ENCODE peak calls at places on chromosomes 11 and 22, in nine cellular contexts. G is AG10803, R is AG09309, V is left ventricle myocardium inferior, P is bronchial epithelial cell, B is esophagus muscularis mucosa, X is osteoblast, W is neural progenitor cell, J is PC-9. A is an unnamed sample.

GRCh38 chr22:37748659-37749058 is 51.8 kb downstream of the TRIOBP start:
- DNase-seq in G (no peak), R (no peak), V (no peak), P (no peak), B (no peak), X (no peak), W (no peak), J (no peak), A (no peak)

GRCh38 chr11:118200901-118201680 is 23.7 kb downstream of the JAML start:
- DNase-seq in G (no peak), R (no peak), V (no peak), P (no peak), B (no peak), X (no peak), W (no peak), J (no peak), A (no peak)

GRCh38 chr11:131773626-131774025 is 403.2 kb downstream of the NTM start:
- DNase-seq in G (no peak), R (no peak), V (no peak), P (no peak), B (no peak), X (no peak), W (no peak), J (no peak), A (no peak)

GRCh38 chr11:1531961-1532586 is 40.0 kb downstream of the DUSP8 start:
- DNase-seq in G (peak; percentile 91), R (peak; percentile 5), V (peak; percentile 77), P (peak; percentile 80), B (no peak), X (peak; percentile 88), W (no peak), J (no peak), A (peak; percentile 32)

GRCh38 chr22:34324763-34325162 is 404.5 kb upstream of the LARGE1 start:
- DNase-seq in G (no peak), R (no peak), V (peak; percentile 35), P (no peak), B (no peak), X (no peak), W (no peak), J (no peak), A (no peak)

GRCh38 chr11:251550-251949 is 14.8 kb downstream of the PSMD13 start:
- DNase-seq in G (peak; percentile 15), R (no peak), V (no peak), P (no peak), B (no peak), X (no peak), W (no peak), J (no peak), A (no peak)

GRCh38 chr11:29272019-29272654 is 744.7 kb downstream of the KCNA4 start:
- DNase-seq in G (peak; percentile 41), R (no peak), V (no peak), P (peak; percentile 64), B (no peak), X (no peak), W (no peak), J (no peak), A (no peak)

GRCh38 chr11:31940396-31941037 is 129.4 kb upstream of the PAX6 start:
- DNase-seq in G (peak; percentile 59), R (no peak), V (peak; percentile 62), P (no peak), B (no peak), X (no peak), W (no peak), J (no peak), A (no peak)

GRCh38 chr11:86941077-86941870 is 13.9 kb downstream of the FZD4 start:
- DNase-seq in G (no peak), R (no peak), V (no peak), P (no peak), B (no peak), X (no peak), W (no peak), J (no peak), A (no peak)

GRCh38 chr11:59849129-59849528 is 3.8 kb upstream of the CBLIF start:
- DNase-seq in G (no peak), R (no peak), V (no peak), P (no peak), B (no peak), X (peak; percentile 14), W (no peak), J (no peak), A (no peak)

GRCh38 chr11:11125618-11126017 is 227.4 kb downstream of the CSNK2A3 start:
- DNase-seq in G (no peak), R (no peak), V (no peak), P (no peak), B (no peak), X (no peak), W (no peak), J (no peak), A (no peak)

GRCh38 chr11:73240190-73240781 is 22.2 kb downstream of the P2RY2 start:
- DNase-seq in G (peak; percentile 89), R (peak; percentile 44), V (peak; percentile 83), P (peak; percentile 39), B (no peak), X (peak; percentile 65), W (peak; percentile 48), J (peak; percentile 66), A (no peak)

GRCh38 chr22:23398701-23399366 is 181.3 kb downstream of the IGLL1 start:
- DNase-seq in G (no peak), R (no peak), V (no peak), P (no peak), B (no peak), X (peak; percentile 72), W (no peak), J (no peak), A (no peak)

GRCh38 chr22:38927033-38927789 is 30.2 kb upstream of the APOBEC3A start:
- DNase-seq in G (peak; percentile 38), R (no peak), V (peak; percentile 74), P (peak; percentile 27), B (no peak), X (no peak), W (peak; percentile 89), J (peak; percentile 89), A (no peak)

GRCh38 chr22:41481131-41481830 is 12.4 kb downstream of the ACO2 start:
- DNase-seq in G (peak; percentile 57), R (no peak), V (peak; percentile 24), P (no peak), B (no peak), X (no peak), W (no peak), J (no peak), A (no peak)

GRCh38 chr11:9757809-9758675 is 94.2 kb downstream of the SWAP70 start:
- DNase-seq in G (peak; percentile 76), R (no peak), V (peak; percentile 90), P (peak; percentile 46), B (peak; percentile 95), X (peak; percentile 97), W (peak; percentile 88), J (peak; percentile 75), A (no peak)

GRCh38 chr22:49353185-49353584 is 474.5 kb downstream of the BRD1 start:
- DNase-seq in G (no peak), R (no peak), V (no peak), P (no peak), B (no peak), X (no peak), W (no peak), J (no peak), A (no peak)

GRCh38 chr22:17897864-17898263 is 123.6 kb upstream of the BID start:
- DNase-seq in G (no peak), R (no peak), V (no peak), P (no peak), B (no peak), X (no peak), W (no peak), J (no peak), A (no peak)

GRCh38 chr11:114668109-114668508 is 10.2 kb upstream of the NXPE2 start:
- DNase-seq in G (no peak), R (no peak), V (no peak), P (no peak), B (no peak), X (no peak), W (no peak), J (no peak), A (no peak)

GRCh38 chr11:130189492-130190210 is 30.1 kb downstream of the ST14 start:
- DNase-seq in G (no peak), R (no peak), V (no peak), P (no peak), B (no peak), X (no peak), W (no peak), J (no peak), A (no peak)
- TF ChIP-seq CTCF in G (no peak), R (no peak), V (no peak), P (no peak), B (no peak), X (no peak), W (no peak), J (no peak), A (no peak)

GRCh38 chr11:63764201-63764711 is 4.3 kb downstream of the ZFTA start:
- DNase-seq in G (no peak), R (no peak), V (peak; percentile 21), P (no peak), B (no peak), X (peak; percentile 58), W (peak; percentile 83), J (no peak), A (no peak)
- H3K4me3 ChIP-seq in G (no peak overlapping the region), R (no peak overlapping the region), V (peak overlapping the region; percentile 66), P (no peak overlapping the region), B (peak overlapping the region; percentile 66), X (no peak overlapping the region), W (peak overlapping the region; percentile 62), J (no peak overlapping the region), A (no peak overlapping the region)

GRCh38 chr11:107858217-107859070 is at the start of gene SLC35F2:
- DNase-seq in G (peak; percentile 40), R (no peak), V (peak; percentile 39), P (peak; percentile 49), B (no peak), X (peak; percentile 86), W (peak; percentile 89), J (peak; percentile 81), A (no peak)
- TF ChIP-seq CTCF in G (no peak), R (no peak), V (no peak), P (no peak), B (no peak), X (no peak), W (peak; percentile 19), J (peak; percentile 13), A (no peak)

GRCh38 chr11:93197383-93198220 is at the start of gene SLC36A4:
- DNase-seq in G (peak; percentile 98), R (peak; percentile 93), V (peak; percentile 88), P (peak; percentile 92), B (peak; percentile 98), X (peak; percentile 92), W (peak; percentile 96), J (peak; percentile 82), A (peak; percentile 72)

GRCh38 chr11:93198221-93198650 is 445 bp upstream of the SLC36A4 start:
- DNase-seq in G (no peak), R (no peak), V (no peak), P (peak; percentile 51), B (no peak), X (no peak), W (no peak), J (no peak), A (no peak)

GRCh38 chr11:93194673-93195291 is 3.0 kb downstream of the SLC36A4 start:
- DNase-seq in G (no peak), R (no peak), V (no peak), P (no peak), B (no peak), X (peak; percentile 14), W (no peak), J (no peak), A (no peak)

GRCh38 chr11:93199616-93200015 is 1.8 kb upstream of the SLC36A4 start:
- DNase-seq in G (no peak), R (no peak), V (no peak), P (no peak), B (no peak), X (no peak), W (no peak), J (no peak), A (no peak)

GRCh38 chr11:93196816-93197382 is 892 bp downstream of the SLC36A4 start:
- DNase-seq in G (peak; percentile 24), R (no peak), V (no peak), P (no peak), B (no peak), X (peak; percentile 27), W (no peak), J (no peak), A (peak; percentile 2)
- H3K4me3 ChIP-seq in G (peak overlapping the region; percentile 80), R (peak overlapping the region; percentile 84), V (peak overlapping the region; percentile 96), P (peak overlapping the region; percentile 55), B (peak overlapping the region; percentile 64), X (peak overlapping the region; percentile 79), W (peak overlapping the region; percentile 56), J (peak overlapping the region; percentile 68), A (peak overlapping the region; percentile 78)

A was measured in HFF-Myc.